ENCODE peak calls at places on chromosomes 7 and 10, in ten cellular contexts. J is prostate gland, I is SK-N-SH, B is HepG2, U is GM23338, M is spleen, E is transverse colon, F is sigmoid colon, D is Panc1, H is K562. Z is an unnamed sample.
A peak's percentile ranks its signal among the peaks of the same experiment; 100 is the strongest.

GRCh38 chr7:127252736-127253288 is at the start of gene GRM8:
- DNase-seq in J (peak; percentile 9), I (peak; percentile 89), B (peak; percentile 9), U (peak; percentile 87), M (peak; percentile 80), E (peak; percentile 47), F (peak; percentile 72), D (no peak), H (peak; percentile 55), Z (peak; percentile 39)

GRCh38 chr7:105218215-105218614 is 170.5 kb downstream of the SRPK2 start:
- DNase-seq in J (no peak), I (no peak), B (no peak), U (no peak), M (no peak), E (no peak), F (no peak), D (no peak), H (no peak), Z (no peak)

GRCh38 chr10:132889091-132889490 is 53.3 kb downstream of the CFAP46 start:
- DNase-seq in J (no peak), I (no peak), B (no peak), U (no peak), M (peak; percentile 59), E (no peak), F (peak; percentile 37), D (no peak), H (no peak), Z (no peak)

GRCh38 chr10:61935085-61935484 is 33.6 kb downstream of the ARID5B start:
- DNase-seq in J (no peak), I (peak; percentile 22), B (no peak), U (no peak), M (no peak), E (no peak), F (no peak), D (no peak), H (no peak), Z (no peak)

GRCh38 chr10:86266446-86267242 is 100.0 kb downstream of the GRID1 start:
- DNase-seq in J (no peak), I (peak; percentile 24), B (no peak), U (no peak), M (peak; percentile 30), E (no peak), F (peak; percentile 40), D (no peak), H (no peak), Z (peak; percentile 17)

GRCh38 chr10:84265378-84265777 is 20.5 kb downstream of the RGR start:
- DNase-seq in J (no peak), I (no peak), B (no peak), U (no peak), M (no peak), E (peak; percentile 15), F (no peak), D (no peak), H (no peak), Z (no peak)

GRCh38 chr7:47461161-47461560 is 120.8 kb downstream of the TNS3 start:
- DNase-seq in J (no peak), I (no peak), B (no peak), U (no peak), M (no peak), E (no peak), F (no peak), D (no peak), H (no peak), Z (no peak)

GRCh38 chr7:140022582-140023211 is 40.1 kb downstream of the PARP12 start:
- DNase-seq in J (peak; percentile 65), I (no peak), B (no peak), U (no peak), M (no peak), E (no peak), F (no peak), D (no peak), H (no peak), Z (no peak)

DNA sequence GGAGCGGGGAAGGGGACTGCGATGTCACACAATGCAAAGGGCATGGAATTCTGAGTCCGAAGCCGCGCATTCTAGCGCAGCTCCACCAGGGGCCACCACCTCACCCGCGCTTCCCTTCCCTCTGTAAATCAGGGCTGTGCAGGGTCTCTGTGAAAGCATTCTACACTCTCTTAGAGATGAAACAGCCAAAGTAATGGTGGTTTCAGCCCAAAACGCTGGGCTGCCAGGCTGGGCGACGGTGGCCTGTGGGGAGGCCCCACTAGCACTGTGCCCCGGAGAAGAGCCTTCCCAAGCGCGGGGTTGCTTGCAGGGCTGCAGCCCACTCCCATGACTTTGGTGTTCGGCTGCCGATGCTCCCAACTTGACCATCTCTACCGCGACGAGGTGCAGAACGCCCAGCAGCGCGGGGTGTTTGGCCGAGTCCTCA is 11.4 kb downstream of the ATG9B start:
- DNase-seq in J (no peak), I (peak; percentile 94), B (peak; percentile 45), U (peak; percentile 88), M (no peak), E (no peak), F (peak; percentile 63), D (no peak), H (peak; percentile 72), Z (no peak)
- H3K4me1 ChIP-seq in J (no peaks in the 10 kb centered on the region), I (peaks cover 32% of the 10 kb centered on the region), B (peaks cover 69% of the 10 kb centered on the region), U (peaks cover 24% of the 10 kb centered on the region), M (peaks cover 89% of the 10 kb centered on the region), E (peaks cover 23% of the 10 kb centered on the region), F (peaks cover 19% of the 10 kb centered on the region), D (peaks cover 33% of the 10 kb centered on the region), H (peaks cover 84% of the 10 kb centered on the region), Z (peaks cover 19% of the 10 kb centered on the region)

GRCh38 chr7:103077318-103077717 is 2.4 kb downstream of the ARMC10 start:
- DNase-seq in J (no peak), I (no peak), B (no peak), U (no peak), M (no peak), E (no peak), F (no peak), D (no peak), H (no peak), Z (no peak)

GRCh38 chr7:103076767-103077166 is 1.8 kb downstream of the ARMC10 start:
- DNase-seq in J (no peak), I (no peak), B (no peak), U (no peak), M (no peak), E (no peak), F (no peak), D (no peak), H (no peak), Z (no peak)

GRCh38 chr7:103075337-103075918 is 488 bp downstream of the ARMC10 start:
- DNase-seq in J (peak; percentile 39), I (peak; percentile 89), B (peak; percentile 50), U (peak; percentile 86), M (peak; percentile 94), E (peak; percentile 56), F (peak; percentile 78), D (no peak), H (peak; percentile 69), Z (peak; percentile 58)

GRCh38 chr7:103073989-103074518 is 542 bp downstream of the FBXL13 start:
- DNase-seq in J (no peak), I (no peak), B (no peak), U (peak; percentile 39), M (no peak), E (peak; percentile 18), F (no peak), D (no peak), H (no peak), Z (peak; percentile 55)

DNA sequence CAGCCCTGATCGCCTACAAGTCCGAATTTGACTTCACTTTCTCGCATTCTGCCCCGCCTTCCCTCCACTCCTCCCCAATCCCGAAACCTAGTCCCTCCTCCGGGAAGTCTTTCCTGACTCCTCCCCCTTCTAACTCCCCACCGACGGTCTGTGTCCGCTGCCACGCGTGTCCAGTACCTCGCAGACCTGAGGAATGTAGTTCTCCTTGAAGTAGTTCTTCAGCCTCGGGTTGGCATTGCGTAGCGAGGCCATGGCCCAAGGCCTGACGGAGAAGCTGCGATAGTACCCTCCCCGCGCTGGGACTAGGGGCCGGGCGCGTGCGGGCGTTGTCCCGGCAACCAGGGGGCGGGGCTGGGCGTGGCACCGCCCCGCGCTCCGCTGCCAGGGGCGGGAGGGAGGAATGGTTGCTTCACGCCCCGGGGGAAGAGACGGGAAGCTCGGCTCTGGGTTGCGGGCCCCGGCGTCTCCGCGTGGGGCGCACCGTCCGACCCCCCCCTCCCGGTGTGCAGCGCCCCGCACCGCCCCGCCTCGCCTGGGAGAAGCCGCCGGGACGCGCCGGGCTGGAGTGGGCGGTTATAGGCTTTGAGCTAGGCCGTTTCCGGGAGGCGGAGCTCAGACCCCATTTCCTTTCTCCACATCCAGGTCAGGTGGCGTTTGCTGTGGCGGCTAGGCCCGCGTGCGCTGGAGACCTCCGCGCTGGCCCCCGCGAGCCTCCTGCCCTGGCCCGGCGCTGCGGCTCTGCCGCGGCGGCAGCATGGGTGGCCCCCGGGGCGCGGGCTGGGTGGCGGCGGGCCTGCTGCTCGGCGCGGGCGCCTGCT is at the start of the genes ARMC10 and FBXL13:
- DNase-seq in J (peak; percentile 87), I (peak; percentile 99), B (peak; percentile 88), U (peak; percentile 92), M (peak; percentile 98), E (peak; percentile 92), F (peak; percentile 95), D (peak; percentile 85), H (peak; percentile 96), Z (peak; percentile 89)
- TF ChIP-seq POLR2AphosphoS5 in J (peak; percentile 72), I (peak; percentile 82), B (peak; percentile 73), U (peak; percentile 73), M (peak; percentile 86), E (peak; percentile 54), F (peak; percentile 71), D (peak; percentile 59), H (peak; percentile 79), Z (no peak)

GRCh38 chr7:158953912-158954311 is 97.6 kb downstream of the DYNC2I1 start:
- DNase-seq in J (no peak), I (no peak), B (no peak), U (no peak), M (no peak), E (no peak), F (no peak), D (no peak), H (peak; percentile 28), Z (no peak)

GRCh38 chr7:158950914-158951635 is 94.7 kb downstream of the DYNC2I1 start:
- DNase-seq in J (no peak), I (no peak), B (no peak), U (no peak), M (no peak), E (no peak), F (no peak), D (no peak), H (no peak), Z (no peak)

GRCh38 chr7:158949359-158949758 is 93.0 kb downstream of the DYNC2I1 start:
- DNase-seq in J (no peak), I (no peak), B (no peak), U (no peak), M (no peak), E (no peak), F (no peak), D (no peak), H (no peak), Z (no peak)

GRCh38 chr7:158952776-158953175 is 96.4 kb downstream of the DYNC2I1 start:
- DNase-seq in J (no peak), I (no peak), B (no peak), U (no peak), M (no peak), E (no peak), F (no peak), D (no peak), H (no peak), Z (no peak)

GRCh38 chr7:158951725-158952124 is 95.4 kb downstream of the DYNC2I1 start:
- DNase-seq in J (no peak), I (no peak), B (no peak), U (no peak), M (no peak), E (no peak), F (no peak), D (no peak), H (no peak), Z (no peak)
- H3K4me1 ChIP-seq in J (no peaks in the 10 kb centered on the region), I (peaks cover 3% of the 10 kb centered on the region), B (peaks cover 12% of the 10 kb centered on the region), U (no peaks in the 10 kb centered on the region), M (no peaks in the 10 kb centered on the region), E (no peaks in the 10 kb centered on the region), F (no peaks in the 10 kb centered on the region), D (peaks cover 7% of the 10 kb centered on the region), H (peaks cover 10% of the 10 kb centered on the region), Z (no peaks in the 10 kb centered on the region)

GRCh38 chr7:130489140-130489967 is 2.5 kb upstream of the MEST start:
- DNase-seq in J (no peak), I (peak; percentile 27), B (no peak), U (no peak), M (no peak), E (no peak), F (no peak), D (no peak), H (no peak), Z (no peak)
- TF ChIP-seq POLR2AphosphoS5 in J (no peak), I (peak; percentile 51), B (no peak), U (no peak), M (no peak), E (no peak), F (no peak), D (no peak), H (no peak), Z (no peak)